ENCODE peak calls at places on chromosomes 3 and 15, in seven cellular contexts. Z, F, K, R, B, S and H are unnamed samples.

GRCh38 chr3:176514297-176514696 is 683.0 kb downstream of the TBL1XR1 start:
- DNase-seq in Z (no peak), F (no peak), K (peak), R (no peak), B (peak), S (peak), H (no peak)

GRCh38 chr3:114451561-114452018 is 157.8 kb downstream of the TIGIT start:
- DNase-seq in Z (no peak), F (no peak), K (peak), R (peak), B (no peak), S (no peak), H (no peak)

GRCh38 chr3:97827741-97828471 is 6.1 kb downstream of the CRYBG3 start:
- DNase-seq in Z (no peak), F (no peak), K (peak), R (peak), B (no peak), S (no peak), H (no peak)

GRCh38 chr3:191269289-191270085 is 59.7 kb upstream of the CCDC50 start:
- DNase-seq in Z (no peak), F (no peak), K (no peak), R (no peak), B (no peak), S (no peak), H (no peak)

GRCh38 chr3:156787015-156787414 is 39.1 kb upstream of the LEKR1 start:
- DNase-seq in Z (no peak), F (no peak), K (no peak), R (no peak), B (no peak), S (no peak), H (no peak)

GRCh38 chr3:4633078-4634004 is 140.2 kb downstream of the ITPR1 start:
- DNase-seq in Z (no peak), F (no peak), K (peak), R (no peak), B (peak), S (peak), H (no peak)

GRCh38 chr3:46960081-46960701 is 16.4 kb downstream of the CCDC12 start:
- DNase-seq in Z (no peak), F (no peak), K (peak), R (no peak), B (no peak), S (no peak), H (no peak)

GRCh38 chr3:2098398-2099027 is at the start of gene CNTN4:
- DNase-seq in Z (peak), F (peak), K (peak), R (no peak), B (no peak), S (no peak), H (peak)

GRCh38 chr3:115236496-115236895 is 89.4 kb upstream of the ZBTB20 start:
- DNase-seq in Z (no peak), F (no peak), K (no peak), R (no peak), B (no peak), S (no peak), H (no peak)

GRCh38 chr15:45376300-45376928 is 1.9 kb downstream of the GATM start:
- DNase-seq in Z (no peak), F (no peak), K (no peak), R (no peak), B (no peak), S (no peak), H (no peak)

GRCh38 chr3:16427309-16427965 is 86.1 kb downstream of the RFTN1 start:
- DNase-seq in Z (no peak), F (no peak), K (peak), R (no peak), B (peak), S (no peak), H (no peak)

GRCh38 chr3:126607214-126607908 is 47.6 kb downstream of the TXNRD3 start:
- DNase-seq in Z (no peak), F (no peak), K (peak), R (no peak), B (peak), S (no peak), H (no peak)

GRCh38 chr15:77187751-77188464 is 117.0 kb upstream of the TSPAN3 start:
- DNase-seq in Z (no peak), F (no peak), K (peak), R (no peak), B (no peak), S (no peak), H (no peak)

GRCh38 chr3:72152551-72153476 is 367.9 kb upstream of the PROK2 start:
- DNase-seq in Z (no peak), F (peak), K (peak), R (peak), B (no peak), S (peak), H (peak)

GRCh38 chr3:43455233-43455632 is 166.6 kb downstream of the ANO10 start:
- DNase-seq in Z (no peak), F (no peak), K (peak), R (no peak), B (no peak), S (peak), H (no peak)

GRCh38 chr3:131142580-131142979 is 115.9 kb downstream of the NEK11 start:
- DNase-seq in Z (no peak), F (no peak), K (peak), R (no peak), B (no peak), S (no peak), H (no peak)

GRCh38 chr15:62856466-62857246 is 185.9 kb upstream of the TPM1 start:
- DNase-seq in Z (peak), F (no peak), K (no peak), R (no peak), B (no peak), S (no peak), H (no peak)

GRCh38 chr3:30641612-30642251 is 35.3 kb downstream of the TGFBR2 start:
- DNase-seq in Z (no peak), F (no peak), K (no peak), R (no peak), B (no peak), S (no peak), H (no peak)

GRCh38 chr3:69145688-69146087 is 23.3 kb upstream of the LMOD3 start:
- DNase-seq in Z (no peak), F (no peak), K (no peak), R (no peak), B (no peak), S (no peak), H (no peak)

GRCh38 chr3:15750143-15750542 is 47.6 kb downstream of the ANKRD28 start:
- DNase-seq in Z (no peak), F (no peak), K (no peak), R (no peak), B (no peak), S (no peak), H (no peak)

GRCh38 chr15:101500865-101501551 is 11.5 kb upstream of the PCSK6 start:
- DNase-seq in Z (no peak), F (no peak), K (peak), R (no peak), B (no peak), S (no peak), H (no peak)

GRCh38 chr15:48046813-48047483 is 73.8 kb upstream of the SLC24A5 start:
- DNase-seq in Z (no peak), F (no peak), K (no peak), R (no peak), B (no peak), S (no peak), H (no peak)

GRCh38 chr3:144683065-144683464 is 711.4 kb downstream of the DIPK2A start:
- DNase-seq in Z (no peak), F (no peak), K (no peak), R (no peak), B (no peak), S (no peak), H (no peak)

GRCh38 chr3:144692488-144692887 is 720.9 kb downstream of the DIPK2A start:
- DNase-seq in Z (no peak), F (no peak), K (no peak), R (no peak), B (no peak), S (no peak), H (no peak)

DNA sequence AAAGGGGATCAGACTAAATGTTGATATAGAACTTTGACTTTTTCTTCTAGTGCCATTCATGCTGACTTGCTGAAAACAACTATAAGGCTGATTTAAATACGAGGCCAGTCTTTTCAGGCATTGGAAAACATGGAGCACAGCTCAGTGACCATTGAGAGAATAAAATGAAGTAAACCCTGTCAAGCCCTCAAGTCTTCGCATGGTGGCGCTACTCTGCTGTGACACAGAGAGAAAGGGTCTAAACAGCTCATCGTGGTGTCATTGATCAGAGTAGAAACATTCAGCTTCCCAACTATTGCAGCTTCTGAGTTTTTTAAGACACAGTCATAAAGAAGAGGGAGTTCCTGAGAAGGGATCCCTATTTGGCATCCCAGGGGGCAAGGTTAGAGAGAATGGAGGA is 716.2 kb downstream of the DIPK2A start:
- DNase-seq in Z (no peak), F (no peak), K (peak), R (no peak), B (no peak), S (no peak), H (no peak)
- TF ChIP-seq CTCF in Z (no peak), F (no peak), K (peak), R (no peak), B (no peak), S (no peak), H (no peak)

DNA sequence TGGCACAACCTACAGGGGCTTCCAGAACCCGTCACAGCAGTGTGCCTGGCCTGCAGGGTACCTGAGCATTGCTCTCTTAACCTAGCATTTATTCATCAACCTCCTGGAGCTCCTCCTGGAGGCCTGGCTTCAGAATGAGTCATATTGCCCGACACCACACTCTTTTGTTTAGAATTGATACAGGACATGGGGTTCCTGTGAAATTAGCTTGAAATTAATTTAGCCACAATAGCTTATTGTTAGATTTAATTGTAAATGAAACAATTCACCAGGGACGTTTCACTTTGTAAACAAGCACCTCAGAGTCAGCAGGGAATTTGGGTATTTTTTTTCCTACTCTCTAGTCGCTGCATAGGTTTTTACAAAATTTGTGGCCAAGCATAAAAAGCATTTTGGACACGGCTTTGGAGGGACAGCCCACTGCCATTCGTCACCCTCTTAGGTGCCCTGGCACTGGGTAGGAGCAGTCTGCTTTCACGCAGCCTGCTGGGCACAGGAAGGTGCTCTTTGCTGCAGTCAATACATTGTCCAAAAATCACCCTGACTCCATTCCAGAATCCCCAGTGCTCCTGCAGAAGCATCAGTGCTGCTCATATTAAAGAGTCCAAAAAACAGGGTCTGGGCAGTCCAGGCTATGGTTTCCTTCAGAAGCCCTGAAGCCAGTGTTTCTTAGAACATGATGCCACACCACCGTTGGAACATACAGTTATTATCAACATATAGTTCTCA is 60.8 kb upstream of the MEF2A start:
- DNase-seq in Z (no peak), F (no peak), K (peak), R (no peak), B (no peak), S (no peak), H (no peak)
- TF ChIP-seq CTCF in Z (no peak), F (no peak), K (peak), R (no peak), B (peak), S (no peak), H (no peak)

DNA sequence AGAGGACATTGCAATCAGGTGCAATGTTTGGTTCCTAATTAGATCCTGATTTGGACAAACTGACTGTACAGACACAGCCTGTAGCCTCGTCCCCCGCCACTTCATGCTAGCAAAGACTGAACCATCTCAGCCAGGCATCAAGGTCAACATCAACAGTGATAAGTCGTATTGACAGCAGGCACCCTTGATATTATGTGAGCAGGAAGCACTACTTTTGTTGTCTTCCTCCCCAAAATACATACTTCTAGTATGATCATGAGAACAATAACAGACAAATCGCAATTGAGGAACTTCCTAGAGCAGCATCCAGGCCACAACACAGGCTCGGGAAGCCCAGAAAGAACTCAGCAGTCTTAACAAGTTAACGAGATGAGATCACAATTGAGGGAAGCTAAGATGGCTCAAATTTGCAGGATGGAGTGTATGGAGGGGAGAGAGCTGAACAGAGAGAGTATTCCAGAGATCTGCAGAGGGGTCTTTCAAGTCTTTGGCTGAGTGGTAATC is 20.4 kb downstream of the TGM5 start:
- DNase-seq in Z (no peak), F (no peak), K (no peak), R (no peak), B (no peak), S (no peak), H (no peak)
- TF ChIP-seq CTCF in Z (no peak), F (no peak), K (no peak), R (no peak), B (no peak), S (no peak), H (no peak)

GRCh38 chr3:179414804-179415203 is 36.5 kb downstream of the GNB4 start:
- DNase-seq in Z (no peak), F (no peak), K (no peak), R (no peak), B (no peak), S (no peak), H (no peak)

GRCh38 chr3:179410999-179411398 is 40.3 kb downstream of the GNB4 start:
- DNase-seq in Z (no peak), F (no peak), K (no peak), R (no peak), B (no peak), S (no peak), H (no peak)

GRCh38 chr3:179415377-179415776 is 35.9 kb downstream of the GNB4 start:
- DNase-seq in Z (no peak), F (no peak), K (no peak), R (no peak), B (no peak), S (no peak), H (no peak)

DNA sequence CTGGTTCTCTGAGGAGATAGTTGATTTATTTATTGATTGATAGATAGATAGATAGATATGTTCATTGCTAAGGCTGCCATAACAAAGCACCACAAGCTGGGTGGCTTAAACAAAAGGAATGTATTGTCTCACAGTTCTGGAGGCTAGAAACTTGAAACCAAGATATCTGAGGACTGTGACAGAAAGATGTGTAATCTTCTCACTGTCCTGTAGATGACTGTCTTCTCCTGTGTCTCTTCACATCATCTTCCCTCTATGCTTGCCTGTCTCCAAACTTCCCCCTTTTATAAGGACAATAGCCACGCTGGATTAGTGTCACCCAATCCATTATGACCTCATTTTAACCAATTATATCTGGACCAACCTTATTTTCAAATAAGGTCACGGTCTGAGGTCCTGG is 41.0 kb downstream of the GNB4 start:
- DNase-seq in Z (no peak), F (no peak), K (no peak), R (no peak), B (no peak), S (no peak), H (no peak)
- TF ChIP-seq CTCF in Z (no peak), F (no peak), K (no peak), R (no peak), B (peak), S (peak), H (no peak)

GRCh38 chr3:141632779-141633374 is 105.2 kb upstream of the RNF7 start:
- DNase-seq in Z (no peak), F (no peak), K (no peak), R (no peak), B (no peak), S (no peak), H (no peak)
- TF ChIP-seq CTCF in Z (no peak), F (no peak), K (no peak), R (no peak), B (no peak), S (peak), H (no peak)

DNA sequence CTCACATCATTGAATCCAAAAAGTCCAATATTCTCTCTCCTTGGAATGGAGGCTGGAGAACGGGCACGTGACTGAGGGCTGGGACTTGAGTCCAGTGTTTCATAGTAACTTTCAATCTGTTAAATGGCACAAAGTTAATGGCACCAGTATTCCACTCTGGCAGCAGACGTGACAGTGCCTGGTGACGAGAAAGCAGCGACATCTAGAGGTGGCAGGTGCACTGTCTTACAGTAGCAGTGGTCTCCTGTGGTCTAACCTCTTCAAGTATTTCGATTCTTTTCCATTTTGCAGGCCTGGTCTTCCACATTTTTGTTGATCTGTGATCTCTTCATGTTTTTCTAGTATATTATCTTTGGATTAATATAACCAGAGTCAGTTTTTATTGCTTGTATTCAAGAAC is 107.1 kb downstream of the OXSM start:
- DNase-seq in Z (no peak), F (no peak), K (no peak), R (no peak), B (no peak), S (peak), H (no peak)
- TF ChIP-seq CTCF in Z (no peak), F (no peak), K (no peak), R (no peak), B (peak), S (peak), H (no peak)

GRCh38 chr15:32991544-32992192 is 202.8 kb downstream of the FMN1 start:
- DNase-seq in Z (no peak), F (no peak), K (no peak), R (no peak), B (no peak), S (no peak), H (no peak)

GRCh38 chr15:32998182-32998581 is 196.3 kb downstream of the FMN1 start:
- DNase-seq in Z (no peak), F (no peak), K (no peak), R (no peak), B (no peak), S (no peak), H (no peak)

GRCh38 chr15:32994810-32995424 is 199.6 kb downstream of the FMN1 start:
- DNase-seq in Z (no peak), F (no peak), K (peak), R (no peak), B (no peak), S (peak), H (no peak)

GRCh38 chr15:32990071-32990470 is 204.4 kb downstream of the FMN1 start:
- DNase-seq in Z (no peak), F (no peak), K (peak), R (no peak), B (no peak), S (no peak), H (no peak)

DNA sequence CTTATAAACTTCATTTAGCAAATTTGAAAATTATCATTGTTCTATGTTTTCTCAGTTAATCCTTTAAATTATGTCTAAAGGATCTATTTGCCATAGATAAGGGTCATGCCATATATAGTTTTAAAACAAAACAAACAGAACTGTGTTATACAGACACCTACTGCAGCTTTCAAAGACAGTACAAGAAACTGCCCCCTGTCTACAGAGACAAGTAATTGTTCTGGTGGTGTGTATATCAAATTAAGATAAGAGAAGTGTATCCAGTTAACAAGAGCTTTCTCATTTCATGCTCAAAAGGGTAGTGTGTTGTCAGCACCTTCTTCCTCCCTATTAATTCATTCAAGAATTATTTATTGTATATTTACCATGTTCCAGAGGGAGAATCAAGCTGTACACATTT is 201.2 kb downstream of the FMN1 start:
- DNase-seq in Z (no peak), F (no peak), K (peak), R (no peak), B (no peak), S (no peak), H (no peak)
- TF ChIP-seq CTCF in Z (no peak), F (no peak), K (peak), R (peak), B (peak), S (peak), H (no peak)

DNA sequence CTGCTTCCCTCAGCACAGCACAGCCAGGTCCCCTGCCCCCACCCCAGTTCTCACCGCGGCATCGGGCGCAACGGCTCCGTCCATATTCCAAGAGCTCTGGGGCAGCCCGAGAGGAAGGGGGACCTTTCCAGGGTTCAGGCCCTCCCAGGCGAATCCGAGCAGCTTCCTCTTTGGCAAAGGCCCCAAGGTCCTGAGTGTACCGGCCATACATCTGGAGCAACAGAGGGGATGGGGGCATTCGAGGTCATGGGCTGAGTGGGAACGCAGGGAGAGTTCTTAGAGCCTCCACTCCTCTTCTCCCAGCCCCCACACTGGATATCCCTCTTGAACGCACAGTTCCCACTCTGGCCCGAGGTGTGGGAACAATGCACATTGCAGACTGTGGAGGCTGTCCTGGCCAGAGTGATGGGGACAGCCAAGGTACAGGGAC is 2.5 kb downstream of the CLCN2 start:
- DNase-seq in Z (no peak), F (no peak), K (no peak), R (no peak), B (no peak), S (no peak), H (no peak)
- TF ChIP-seq CTCF in Z (no peak), F (no peak), K (no peak), R (no peak), B (no peak), S (no peak), H (no peak)